ENCODE peak calls at places on chromosomes 4 and X, in seven cellular contexts. N is CD8-positive, alpha-beta memory T cell; J is H4; S is naive B cell; Q is stimulated activated CD4-positive, alpha-beta T cell treated with anti-CD3 and anti-CD28 coated beads, Interleukin-1b, Interleukin-23, amount 100 ng/mL, for 24 hours; B is mesenchymal stem cell; A is GM20000. I is an unnamed sample.

GRCh38 chr4:168397611-168398169 is 79.1 kb upstream of the DDX60 start:
- DNase-seq in N (no peak), J (no peak), S (no peak), Q (no peak), B (no peak), A (no peak), I (no peak)

GRCh38 chr4:2788532-2789103 is 4.3 kb upstream of the SH3BP2 start:
- DNase-seq in N (no peak), J (peak), S (no peak), Q (no peak), B (no peak), A (no peak), I (peak)

GRCh38 chr4:8912089-8912455 is 40.4 kb upstream of the HMX1 start:
- DNase-seq in N (no peak), J (no peak), S (no peak), Q (no peak), B (no peak), A (peak), I (peak)

GRCh38 chrX:128106630-128107029 is 54.4 kb upstream of the ACTRT1 start:
- DNase-seq in N (no peak), J (no peak), S (no peak), Q (no peak), B (peak), A (no peak), I (peak)

GRCh38 chr4:80077639-80078038 is 4.6 kb upstream of the ANTXR2 start:
- DNase-seq in N (no peak), J (no peak), S (no peak), Q (no peak), B (no peak), A (no peak), I (no peak)

GRCh38 chrX:106874075-106874474 is 29.1 kb downstream of the RIPPLY1 start:
- DNase-seq in N (no peak), J (peak), S (no peak), Q (no peak), B (peak), A (no peak), I (peak)

GRCh38 chrX:130419263-130419662 is 17.5 kb downstream of the RBMX2 start:
- DNase-seq in N (no peak), J (no peak), S (no peak), Q (no peak), B (no peak), A (no peak), I (no peak)

GRCh38 chr4:74546020-74546419 is 101.1 kb downstream of the AREG start:
- DNase-seq in N (no peak), J (no peak), S (no peak), Q (no peak), B (peak), A (no peak), I (no peak)

GRCh38 chrX:40471965-40472648 is 108.7 kb upstream of the ATP6AP2 start:
- DNase-seq in N (peak), J (peak), S (peak), Q (no peak), B (peak), A (peak), I (peak)

GRCh38 chr4:125519376-125520171 is 204.8 kb downstream of the FAT4 start:
- DNase-seq in N (no peak), J (no peak), S (no peak), Q (no peak), B (no peak), A (no peak), I (peak)

GRCh38 chrX:48910926-48911406 is 480 bp downstream of the SLC35A2 start:
- DNase-seq in N (peak), J (no peak), S (no peak), Q (no peak), B (no peak), A (no peak), I (no peak)

GRCh38 chr4:185775792-185776555 is 36.0 kb downstream of the SORBS2 start:
- DNase-seq in N (no peak), J (no peak), S (no peak), Q (no peak), B (peak), A (no peak), I (no peak)

GRCh38 chrX:3968749-3969148 is 255.3 kb upstream of the PRKX start:
- DNase-seq in N (no peak), J (no peak), S (no peak), Q (no peak), B (no peak), A (no peak), I (no peak)

GRCh38 chr4:167713756-167714155 is 378.6 kb upstream of the ANXA10 start:
- DNase-seq in N (no peak), J (no peak), S (no peak), Q (no peak), B (no peak), A (no peak), I (no peak)

GRCh38 chr4:8838296-8838695 is 33.3 kb downstream of the HMX1 start:
- DNase-seq in N (no peak), J (no peak), S (no peak), Q (no peak), B (no peak), A (no peak), I (no peak)

GRCh38 chr4:154738426-154738825 is 5.4 kb upstream of the LRAT start:
- DNase-seq in N (no peak), J (no peak), S (no peak), Q (no peak), B (no peak), A (no peak), I (no peak)

I was measured in hepatocyte.